ENCODE peak calls at places on chromosomes 13 and 19, in nine cellular contexts. Z, J, X, G, A, M, R, K and I are unnamed samples.

GRCh38 chr13:39530996-39531395 is 72.0 kb downstream of the LHFPL6 start:
- DNase-seq in M (no peak), K (no peak), X (peak), Z (no peak), G (no peak), J (no peak), A (no peak), R (no peak), I (no peak)

GRCh38 chr13:59946924-59947323 is 216.8 kb downstream of the DIAPH3 start:
- DNase-seq in Z (no peak), M (no peak), A (no peak), J (no peak), X (peak), K (no peak), G (no peak), R (no peak), I (no peak)

GRCh38 chr19:33388231-33388816 is 14.8 kb downstream of the CEBPG start:
- DNase-seq in M (no peak), K (no peak), R (peak), G (peak), Z (no peak), J (no peak), A (peak), X (no peak), I (no peak)

GRCh38 chr13:30978981-30979956 is 46.8 kb downstream of the TEX26 start:
- DNase-seq in A (no peak), X (no peak), R (no peak), J (no peak), G (peak), K (peak), M (no peak), Z (peak), I (no peak)

GRCh38 chr13:51646041-51646670 is 61.9 kb downstream of the WDFY2 start:
- DNase-seq in J (no peak), X (no peak), M (no peak), Z (no peak), R (no peak), K (no peak), A (no peak), G (no peak), I (no peak)

GRCh38 chr19:36060430-36060829 is 5.7 kb downstream of the WDR62 start:
- DNase-seq in G (no peak), J (peak), K (peak), M (peak), X (peak), R (no peak), A (peak), Z (no peak), I (no peak)

GRCh38 chr13:20188649-20189553 is 3.8 kb downstream of the GJB2 start:
- DNase-seq in X (no peak), A (no peak), R (peak), G (peak), Z (no peak), K (peak), J (no peak), M (no peak), I (no peak)

GRCh38 chr13:80022146-80022545 is 318.8 kb downstream of the SPRY2 start:
- DNase-seq in G (no peak), R (no peak), Z (no peak), X (no peak), J (no peak), A (no peak), M (no peak), K (no peak), I (no peak)

GRCh38 chr19:16943942-16944625 is 55.3 kb downstream of the F2RL3 start:
- DNase-seq in Z (no peak), K (no peak), G (peak), A (no peak), X (no peak), J (no peak), R (no peak), M (no peak), I (no peak)

GRCh38 chr13:30735025-30735967 is at the start of gene ALOX5AP:
- DNase-seq in X (no peak), K (peak), G (no peak), R (no peak), M (no peak), J (no peak), Z (no peak), A (no peak), I (no peak)

GRCh38 chr19:7873304-7874079 is 698 bp downstream of the PRR36 start:
- DNase-seq in J (no peak), Z (no peak), X (no peak), G (no peak), A (no peak), K (no peak), M (no peak), R (no peak), I (no peak)

GRCh38 chr19:39362682-39363657 is 20.7 kb downstream of the SAMD4B start:
- DNase-seq in G (no peak), K (no peak), M (no peak), Z (no peak), R (no peak), X (peak), A (no peak), J (no peak), I (peak)

GRCh38 chr19:43782311-43782660 is 1.5 kb upstream of the KCNN4 start:
- DNase-seq in Z (no peak), G (no peak), J (no peak), M (no peak), R (no peak), X (no peak), K (no peak), A (no peak), I (no peak)

GRCh38 chr13:43319617-43320444 is 296.4 kb downstream of the DNAJC15 start:
- DNase-seq in G (no peak), R (no peak), Z (no peak), X (no peak), M (no peak), K (no peak), A (no peak), J (no peak), I (no peak)

GRCh38 chr13:74064805-74065204 is 69.4 kb downstream of the KLF12 start:
- DNase-seq in Z (no peak), X (peak), K (no peak), G (no peak), R (no peak), M (no peak), A (no peak), J (no peak), I (peak)

GRCh38 chr19:30711296-30711695 is 339.1 kb downstream of the ZNF536 start:
- DNase-seq in A (no peak), G (no peak), K (no peak), Z (no peak), M (no peak), J (no peak), X (no peak), R (no peak), I (no peak)

GRCh38 chr13:51916962-51917361 is 55.2 kb downstream of the CCDC70 start:
- DNase-seq in X (no peak), J (no peak), Z (no peak), A (no peak), R (no peak), M (no peak), K (no peak), G (no peak), I (no peak)

GRCh38 chr13:53191091-53191490 is 162.5 kb downstream of the OLFM4 start:
- DNase-seq in Z (peak), G (no peak), A (no peak), X (peak), R (no peak), J (no peak), M (no peak), K (no peak), I (peak)

GRCh38 chr19:11570039-11570462 is 7.4 kb downstream of the ACP5 start:
- DNase-seq in J (no peak), K (no peak), A (no peak), G (peak), Z (no peak), X (no peak), R (no peak), M (no peak), I (no peak)

GRCh38 chr19:38730731-38731589 is 13.3 kb downstream of the CAPN12 start:
- DNase-seq in R (peak), M (no peak), Z (no peak), J (no peak), G (peak), X (no peak), K (no peak), A (no peak), I (no peak)

GRCh38 chr19:17475541-17476115 is 5.3 kb downstream of the SLC27A1 start:
- DNase-seq in R (peak), A (peak), G (no peak), Z (no peak), M (no peak), X (peak), K (peak), J (peak), I (peak)

GRCh38 chr13:91017669-91018053 is 329.8 kb upstream of the MIR17HG start:
- DNase-seq in G (peak), R (no peak), Z (no peak), A (peak), K (peak), X (no peak), M (no peak), J (no peak), I (no peak)

GRCh38 chr13:84400711-84401110 is 518.4 kb upstream of the SLITRK1 start:
- DNase-seq in R (no peak), G (no peak), A (no peak), K (no peak), J (no peak), X (peak), M (peak), Z (no peak), I (peak)

GRCh38 chr19:14006766-14007562 is 844 bp upstream of the RFX1 start:
- DNase-seq in K (no peak), A (peak), J (peak), M (no peak), R (peak), X (no peak), Z (no peak), G (peak), I (no peak)

GRCh38 chr13:21850013-21851006 is 179.4 kb downstream of the FGF9 start:
- DNase-seq in M (no peak), A (no peak), X (peak), G (no peak), R (no peak), Z (no peak), J (no peak), K (no peak), I (no peak)

GRCh38 chr13:63741029-63741813 is 2325.6 kb upstream of the PCDH20 start:
- DNase-seq in M (no peak), X (no peak), A (no peak), G (peak), J (no peak), R (no peak), K (no peak), Z (no peak), I (no peak)

GRCh38 chr19:46211201-46211881 is 18.2 kb upstream of the IGFL1 start:
- DNase-seq in R (no peak), M (no peak), X (no peak), K (peak), Z (no peak), J (no peak), A (no peak), G (peak), I (no peak)

GRCh38 chr13:59914556-59914955 is 249.2 kb downstream of the DIAPH3 start:
- DNase-seq in R (no peak), Z (no peak), M (peak), X (peak), K (no peak), A (no peak), G (no peak), J (no peak), I (no peak)

GRCh38 chr13:47933688-47934011 is 67.4 kb downstream of the SUCLA2 start:
- DNase-seq in Z (no peak), G (no peak), K (no peak), R (no peak), M (no peak), J (no peak), X (peak), A (no peak), I (no peak)

GRCh38 chr13:59856281-59856810 is 307.4 kb downstream of the DIAPH3 start:
- DNase-seq in K (no peak), X (no peak), Z (no peak), R (no peak), M (no peak), A (no peak), J (no peak), G (no peak), I (no peak)

GRCh38 chr19:17681505-17682125 is 6.5 kb downstream of the UNC13A start:
- DNase-seq in G (peak), J (peak), Z (no peak), A (peak), X (peak), K (no peak), R (no peak), M (peak), I (no peak)

DNA sequence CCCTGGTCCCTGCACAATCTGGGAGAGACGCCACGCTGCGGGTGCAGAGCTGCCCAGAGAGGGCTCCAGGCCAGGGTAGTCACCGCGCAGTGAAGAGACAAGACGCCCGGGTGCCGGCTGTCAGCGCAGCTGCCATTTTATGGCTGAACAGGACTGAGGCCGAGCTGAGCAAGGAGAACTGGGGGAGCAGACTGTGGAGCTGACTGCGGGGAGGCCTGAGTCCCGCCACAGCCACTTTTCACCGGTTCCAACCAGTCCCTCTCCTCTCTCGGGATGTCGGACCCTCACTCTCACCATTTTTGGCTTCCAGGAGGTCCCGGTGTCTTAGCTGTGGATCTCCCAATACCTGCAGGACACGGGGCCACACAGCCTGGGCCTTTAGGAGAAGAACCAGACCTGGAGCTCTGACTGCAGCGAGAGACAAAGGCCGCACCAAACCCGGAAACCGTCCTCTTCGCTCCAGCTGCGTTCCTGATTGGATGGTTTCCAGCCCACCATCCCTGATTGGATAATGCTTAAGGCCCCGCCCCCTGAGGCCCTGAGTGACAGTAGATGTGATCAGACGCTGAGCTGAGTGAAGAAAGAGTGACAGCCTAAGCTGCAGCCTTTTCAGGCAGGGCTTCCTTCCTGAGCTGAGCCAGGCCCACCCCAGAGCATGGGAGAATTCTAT is at the start of gene ZNF626:
- DNase-seq in J (peak), K (peak), R (peak), A (peak), Z (peak), X (peak), M (peak), G (peak), I (peak)
- H3K27ac ChIP-seq in J (peak), K (peak), R (peak), A (peak), Z (peak), X (peak), M (peak), G (peak), I (peak)

GRCh38 chr19:50462970-50463369 is 13.3 kb upstream of the EMC10 start:
- DNase-seq in A (no peak), K (no peak), M (no peak), X (no peak), J (no peak), R (no peak), Z (no peak), G (peak), I (no peak)

GRCh38 chr19:50465000-50465399 is 11.3 kb upstream of the EMC10 start:
- DNase-seq in J (no peak), Z (no peak), R (no peak), X (no peak), K (no peak), G (peak), A (no peak), M (no peak), I (no peak)

GRCh38 chr19:50467566-50467965 is 8.7 kb upstream of the EMC10 start:
- DNase-seq in M (no peak), A (no peak), K (no peak), J (no peak), R (no peak), X (no peak), Z (no peak), G (peak), I (no peak)

GRCh38 chr19:50464348-50464747 is 12.0 kb upstream of the EMC10 start:
- DNase-seq in J (no peak), K (no peak), A (no peak), R (no peak), M (no peak), Z (no peak), G (peak), X (no peak), I (no peak)

GRCh38 chr19:50465986-50466771 is 10.1 kb upstream of the EMC10 start:
- DNase-seq in K (peak), M (no peak), J (no peak), Z (no peak), G (peak), R (no peak), A (no peak), X (no peak), I (no peak)
- H3K27ac ChIP-seq in K (no peak), M (no peak), J (no peak), Z (no peak), G (no peak), R (no peak), A (no peak), X (no peak), I (no peak)

DNA sequence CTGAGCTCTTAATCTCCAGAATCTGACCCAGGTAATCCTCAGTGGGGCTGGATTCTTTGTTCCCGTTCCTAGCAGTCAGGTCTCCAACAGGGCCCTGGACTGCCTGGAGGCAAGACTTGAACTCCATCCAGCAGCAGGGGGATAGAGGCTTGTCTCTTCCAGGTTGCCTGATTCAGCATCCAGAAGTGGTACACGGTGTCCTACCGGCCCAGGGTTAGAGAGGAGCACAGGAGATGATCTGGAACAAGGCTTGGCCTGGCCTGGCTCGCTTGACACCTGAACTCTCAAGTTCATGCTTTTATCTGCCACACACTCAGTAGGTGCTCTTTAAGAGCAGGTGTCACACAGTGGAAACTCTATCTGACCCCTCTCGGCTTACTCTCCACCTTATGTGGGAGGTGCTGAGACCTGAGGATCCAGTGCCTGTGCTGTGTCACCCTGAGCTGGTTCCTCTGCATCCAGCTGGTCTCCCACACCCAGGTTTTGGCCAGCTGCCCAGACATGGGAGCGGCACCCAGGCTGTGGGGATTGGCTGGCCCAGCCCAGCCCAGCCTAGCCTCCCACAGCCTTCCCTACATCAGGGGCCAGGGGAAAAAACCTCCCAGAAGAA is at the start of gene CYP4F3:
- DNase-seq in Z (no peak), A (peak), G (peak), K (peak), M (no peak), R (peak), J (peak), X (no peak), I (peak)
- H3K27ac ChIP-seq in Z (no peak), A (no peak), G (peak), K (no peak), M (no peak), R (no peak), J (no peak), X (no peak), I (peak)

GRCh38 chr13:102774596-102775375 is 1.2 kb upstream of the TEX30 start:
- DNase-seq in J (no peak), G (no peak), R (no peak), K (no peak), Z (no peak), X (no peak), M (no peak), A (no peak), I (no peak)
- H3K27ac ChIP-seq in J (no peak), G (peak), R (no peak), K (no peak), Z (no peak), X (no peak), M (no peak), A (no peak), I (no peak)

GRCh38 chr13:49086711-49087110 is 111.0 kb downstream of the FNDC3A start:
- DNase-seq in J (no peak), G (no peak), K (no peak), M (no peak), A (no peak), X (peak), Z (no peak), R (no peak), I (no peak)

GRCh38 chr13:49084961-49085360 is 109.2 kb downstream of the FNDC3A start:
- DNase-seq in K (no peak), M (no peak), Z (no peak), J (no peak), A (no peak), X (no peak), G (no peak), R (no peak), I (no peak)

DNA sequence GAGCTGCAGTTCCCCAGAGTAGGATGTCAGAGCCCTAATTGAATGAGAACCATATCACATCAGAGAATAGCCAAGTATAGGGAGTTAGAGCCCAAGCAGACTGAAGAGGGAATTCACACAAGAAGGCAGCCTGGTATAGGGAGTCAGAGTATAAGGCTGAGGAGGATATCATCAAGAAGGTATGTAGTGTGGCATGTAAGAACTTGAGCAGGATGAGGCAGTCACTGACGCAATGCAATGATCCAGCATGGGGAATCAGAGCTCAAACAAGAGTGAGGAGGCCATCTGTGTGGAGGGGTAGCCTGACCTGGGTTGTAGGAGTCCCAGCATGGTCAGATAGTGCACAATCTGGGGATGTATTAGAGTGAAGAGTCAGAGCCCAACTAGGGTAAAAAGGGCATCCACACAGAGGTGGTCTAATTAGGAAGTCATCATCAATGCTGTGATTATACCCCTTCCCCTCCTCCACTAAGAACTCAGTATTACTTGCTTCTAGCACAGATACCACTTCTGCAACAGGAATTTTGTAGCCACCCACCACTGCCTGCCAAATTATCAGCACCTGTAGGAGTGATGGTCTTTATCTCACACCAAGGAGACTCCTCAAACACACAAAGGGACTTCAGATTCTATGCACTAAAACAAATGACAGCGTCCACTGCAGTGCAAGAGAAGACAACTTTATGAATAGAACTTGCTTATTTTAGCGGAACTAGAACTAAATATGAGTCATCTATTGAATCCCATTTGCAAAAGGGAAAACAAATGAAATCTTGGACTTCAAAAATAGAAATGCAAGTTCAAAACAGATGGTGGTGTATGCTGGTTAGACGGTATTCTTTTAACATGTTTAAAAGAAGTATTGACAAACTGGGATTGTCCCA is 107.2 kb downstream of the FNDC3A start:
- DNase-seq in R (no peak), A (no peak), G (no peak), M (peak), X (peak), J (no peak), K (no peak), Z (no peak), I (peak)
- H3K27ac ChIP-seq in R (no peak), A (no peak), G (no peak), M (peak), X (peak), J (no peak), K (no peak), Z (no peak), I (peak)